ENCODE peak calls at places on chromosomes 11 and 22, in eight cellular contexts. Z is AG09319, I is GM12891, V is iPS DF 19.7, S is A172, W is occipital lobe, J is nucleus accumbens, R is BJ. Y is an unnamed sample.
A peak's percentile ranks its signal among the peaks of the same experiment; 100 is the strongest.

GRCh38 chr11:117059611-117060010 is 38.6 kb downstream of the SIK3 start:
- DNase-seq in Z (no peak), I (no peak), V (no peak), S (no peak), W (no peak), J (no peak), R (no peak), Y (no peak)

GRCh38 chr11:27514558-27514957 is 8.0 kb upstream of the LIN7C start:
- DNase-seq in Z (no peak), I (no peak), V (no peak), S (peak; percentile 85), W (peak; percentile 14), J (no peak), R (no peak), Y (no peak)

GRCh38 chr22:28015056-28015445 is 96.0 kb upstream of the PITPNB start:
- DNase-seq in Z (no peak), I (no peak), V (no peak), S (no peak), W (no peak), J (no peak), R (no peak), Y (no peak)

GRCh38 chr11:117725048-117725734 is 71.8 kb downstream of the DSCAML1 start:
- DNase-seq in Z (no peak), I (no peak), V (no peak), S (no peak), W (no peak), J (no peak), R (no peak), Y (peak; percentile 56)

GRCh38 chr11:898160-898517 is 12.5 kb downstream of the CHID1 start:
- DNase-seq in Z (no peak), I (no peak), V (no peak), S (peak; percentile 38), W (no peak), J (no peak), R (no peak), Y (no peak)

GRCh38 chr22:19610518-19611253 is 86.5 kb upstream of the CLDN5 start:
- DNase-seq in Z (no peak), I (peak; percentile 51), V (no peak), S (no peak), W (no peak), J (no peak), R (no peak), Y (no peak)

GRCh38 chr11:33579101-33579500 is 121.5 kb downstream of the C11orf91 start:
- DNase-seq in Z (no peak), I (no peak), V (no peak), S (no peak), W (no peak), J (no peak), R (no peak), Y (no peak)

GRCh38 chr22:44085743-44086741 is 61.9 kb downstream of the PARVB start:
- DNase-seq in Z (peak; percentile 37), I (peak; percentile 57), V (peak; percentile 38), S (peak; percentile 55), W (no peak), J (no peak), R (no peak), Y (no peak)

GRCh38 chr11:112025682-112026081 is 474 bp downstream of the DLAT start:
- DNase-seq in Z (no peak), I (peak; percentile 17), V (no peak), S (peak; percentile 8), W (no peak), J (no peak), R (no peak), Y (no peak)

GRCh38 chr11:3962406-3962840 is 107.0 kb downstream of the STIM1 start:
- DNase-seq in Z (no peak), I (no peak), V (no peak), S (no peak), W (no peak), J (no peak), R (no peak), Y (no peak)

GRCh38 chr22:36171941-36172340 is 11.4 kb upstream of the APOL3 start:
- DNase-seq in Z (no peak), I (no peak), V (peak; percentile 40), S (no peak), W (no peak), J (no peak), R (no peak), Y (no peak)

GRCh38 chr11:107102692-107103463 is 84.6 kb upstream of the GUCY1A2 start:
- DNase-seq in Z (no peak), I (no peak), V (no peak), S (no peak), W (peak; percentile 9), J (no peak), R (no peak), Y (no peak)

GRCh38 chr22:42316988-42317387 is 46.5 kb upstream of the TCF20 start:
- DNase-seq in Z (no peak), I (no peak), V (no peak), S (peak; percentile 16), W (peak; percentile 49), J (no peak), R (no peak), Y (peak; percentile 78)

GRCh38 chr22:37482244-37482643 is 3.9 kb downstream of the MFNG start:
- DNase-seq in Z (no peak), I (no peak), V (no peak), S (no peak), W (no peak), J (no peak), R (no peak), Y (no peak)

GRCh38 chr11:10893713-10894112 is 35.9 kb upstream of the ZBED5 start:
- DNase-seq in Z (no peak), I (no peak), V (no peak), S (no peak), W (no peak), J (no peak), R (no peak), Y (no peak)

GRCh38 chr22:48199667-48200066 is 1437.2 kb downstream of the TBC1D22A start:
- DNase-seq in Z (no peak), I (no peak), V (no peak), S (no peak), W (no peak), J (no peak), R (no peak), Y (no peak)